ENCODE peak calls at places on chromosomes 4 and X, in seven cellular contexts. B is foreskin fibroblast, U is GM13976, P is hepatocyte, N is HFF-Myc, T is K562, G is AG09309. F is an unnamed sample.

GRCh38 chr4:87912164-87913004 is 63.1 kb upstream of the SPP1 start:
- DNase-seq in T (no peak), N (no peak), G (no peak), U (no peak), B (no peak), P (no peak), F (no peak)

GRCh38 chrX:38806875-38807601 is 5.8 kb downstream of the MID1IP1 start:
- DNase-seq in B (no peak), P (peak), G (no peak), T (no peak), N (no peak), U (no peak), F (no peak)

GRCh38 chr4:173046818-173047217 is 121.8 kb upstream of the GALNT7 start:
- DNase-seq in U (no peak), B (peak), G (no peak), T (no peak), P (no peak), N (no peak), F (no peak)

GRCh38 chr4:103008875-103009729 is 10.4 kb downstream of the SLC9B1 start:
- DNase-seq in B (peak), P (peak), U (peak), N (peak), T (peak), G (peak), F (peak)

GRCh38 chrX:8201896-8202331 is 30.8 kb upstream of the VCX2 start:
- DNase-seq in U (no peak), N (no peak), T (no peak), B (no peak), P (peak), G (no peak), F (no peak)

GRCh38 chr4:72886602-72887001 is 182.9 kb downstream of the COX18 start:
- DNase-seq in N (no peak), T (peak), G (no peak), U (no peak), B (peak), P (no peak), F (no peak)

GRCh38 chr4:107215222-107215621 is 179.1 kb upstream of the DKK2 start:
- DNase-seq in U (no peak), T (no peak), P (no peak), G (no peak), B (no peak), N (no peak), F (no peak)

GRCh38 chr4:177699365-177700213 is 257.4 kb upstream of the AGA start:
- DNase-seq in G (no peak), T (no peak), B (peak), U (no peak), P (no peak), N (no peak), F (no peak)

GRCh38 chr4:1566838-1567518 is 117.1 kb downstream of the FAM53A start:
- DNase-seq in B (no peak), P (no peak), N (no peak), G (no peak), T (no peak), U (no peak), F (no peak)

GRCh38 chr4:8512510-8512909 is 67.7 kb upstream of the GPR78 start:
- DNase-seq in U (no peak), N (no peak), P (no peak), G (no peak), T (no peak), B (no peak), F (no peak)

GRCh38 chr4:6278801-6279197 is 9.1 kb downstream of the WFS1 start:
- DNase-seq in G (no peak), U (peak), T (peak), P (peak), N (no peak), B (peak), F (peak)

GRCh38 chr4:69025191-69025998 is 70.9 kb upstream of the UGT2B7 start:
- DNase-seq in B (no peak), G (no peak), P (peak), N (no peak), T (no peak), U (no peak), F (peak)

GRCh38 chr4:48035952-48036351 is 19.4 kb downstream of the NIPAL1 start:
- DNase-seq in T (no peak), G (no peak), B (no peak), P (no peak), N (no peak), U (no peak), F (no peak)

GRCh38 chr4:83819582-83819981 is 283.7 kb downstream of the GPAT3 start:
- DNase-seq in G (no peak), P (no peak), N (no peak), B (no peak), T (no peak), U (no peak), F (no peak)

GRCh38 chr4:14790487-14790886 is 211.8 kb upstream of the CPEB2 start:
- DNase-seq in G (no peak), B (no peak), N (no peak), U (no peak), T (no peak), P (no peak), F (no peak)

GRCh38 chrX:856901-857300 is 226.3 kb downstream of the SHOX start:
- DNase-seq in B (no peak), U (no peak), G (no peak), P (no peak), N (peak), T (no peak), F (no peak)

DNA sequence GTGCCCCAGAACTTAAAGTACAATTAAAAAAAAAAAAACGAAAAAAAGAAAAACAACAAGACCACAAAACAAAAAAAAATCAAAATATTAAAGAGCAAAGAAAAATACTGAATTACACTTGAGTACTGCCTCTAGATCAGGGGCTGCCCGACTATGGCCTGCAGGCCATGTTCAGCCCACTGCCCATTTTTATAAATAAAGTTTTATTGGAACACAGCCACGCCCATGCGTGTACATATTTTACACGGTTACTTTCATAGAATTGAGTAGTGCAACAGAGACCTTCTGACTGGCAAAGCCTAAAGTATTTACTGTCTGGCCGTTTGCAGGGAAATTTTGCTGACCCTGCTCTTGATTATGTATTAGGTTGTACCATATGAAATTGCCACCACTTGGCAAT is 130.5 kb downstream of the ATXN3L start:
- DNase-seq in U (no peak), P (no peak), N (no peak), G (no peak), T (no peak), B (no peak), F (no peak)
- TF ChIP-seq CTCF in U (no peak), P (no peak), N (no peak), G (no peak), T (no peak), B (no peak), F (no peak)

GRCh38 chr4:25941441-25941840 is 27.4 kb downstream of the SMIM20 start:
- DNase-seq in U (no peak), T (no peak), G (no peak), N (no peak), P (no peak), B (no peak), F (no peak)
- TF ChIP-seq CTCF in U (no peak), T (no peak), G (no peak), N (no peak), P (no peak), B (no peak), F (no peak)

DNA sequence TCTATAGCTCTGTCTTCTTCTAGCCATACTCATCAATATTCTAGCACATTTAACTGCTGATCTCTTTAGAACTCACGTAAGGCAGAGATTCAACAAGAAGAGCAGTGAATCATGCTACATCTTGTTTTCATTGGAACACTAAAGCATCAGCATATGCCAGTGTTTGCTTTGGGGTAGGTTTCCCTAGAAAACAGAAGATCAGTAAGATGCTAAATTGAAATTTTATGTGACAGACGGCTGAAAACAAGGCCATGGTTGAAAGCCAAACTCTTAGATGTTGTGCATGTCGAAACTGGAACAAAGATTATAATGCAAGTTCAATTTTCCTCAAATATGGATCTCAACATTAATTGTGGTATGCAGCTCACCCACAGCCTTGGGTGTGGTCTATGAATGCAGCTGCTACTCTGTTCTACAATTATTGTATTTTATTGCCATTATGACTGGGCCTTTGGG is 107.6 kb downstream of the PDLIM5 start:
- DNase-seq in P (no peak), B (peak), G (no peak), U (no peak), T (no peak), N (no peak), F (no peak)
- TF ChIP-seq CTCF in P (no peak), B (no peak), G (no peak), U (no peak), T (no peak), N (no peak), F (no peak)

DNA sequence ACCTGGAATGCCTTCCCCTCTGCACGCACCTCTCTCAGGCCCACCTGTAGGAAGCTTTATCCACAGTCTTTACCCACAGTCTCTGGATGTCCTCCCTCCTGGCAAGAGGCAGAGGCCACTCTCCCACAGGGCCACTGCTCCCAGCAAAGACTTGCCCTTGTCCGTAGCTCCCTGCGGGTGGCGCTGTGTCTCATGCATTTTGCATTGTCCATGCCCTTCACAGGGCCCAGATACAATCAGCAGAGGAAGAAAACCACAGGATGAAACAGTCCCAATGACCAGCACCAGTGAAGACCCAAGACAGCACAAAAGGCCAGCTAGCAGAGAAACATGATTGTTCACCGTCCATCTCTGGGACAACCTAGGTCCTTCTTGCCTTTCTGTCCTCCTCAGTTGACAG is 2.1 kb upstream of the NSG1 start:
- DNase-seq in N (no peak), B (no peak), U (no peak), T (peak), G (no peak), P (no peak), F (peak)
- TF ChIP-seq CTCF in N (peak), B (peak), U (peak), T (peak), G (peak), P (peak), F (peak)

DNA sequence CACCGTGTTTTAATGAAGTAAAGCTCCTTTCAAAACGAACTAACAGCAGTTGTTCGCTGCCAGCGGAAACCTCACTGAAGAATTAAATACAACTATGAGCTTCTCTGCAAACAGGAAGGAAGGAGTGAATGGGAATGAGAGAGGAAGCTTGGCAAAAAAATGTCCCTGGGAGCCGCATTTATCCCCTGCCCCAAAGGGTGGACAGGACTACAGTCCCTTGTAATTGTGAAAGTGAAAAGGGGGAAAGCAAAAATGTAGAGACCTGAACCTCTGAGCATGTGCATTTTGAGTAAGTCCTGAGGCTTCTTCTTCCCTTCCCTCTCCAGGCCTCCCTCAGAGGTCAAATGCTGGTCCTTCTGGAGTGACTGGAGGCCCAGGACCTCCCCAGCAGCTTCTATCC is 53.8 kb upstream of the BMP2K start:
- DNase-seq in B (no peak), N (no peak), G (no peak), U (no peak), P (no peak), T (no peak), F (peak)
- TF ChIP-seq CTCF in B (no peak), N (no peak), G (no peak), U (no peak), P (no peak), T (no peak), F (no peak)

GRCh38 chr4:160826339-160826679 is 1337.5 kb downstream of the FSTL5 start:
- DNase-seq in P (no peak), B (no peak), N (no peak), G (no peak), T (no peak), U (no peak), F (no peak)

GRCh38 chr4:160831165-160831922 is 1332.5 kb downstream of the FSTL5 start:
- DNase-seq in U (peak), T (no peak), B (no peak), N (no peak), P (no peak), G (no peak), F (no peak)

GRCh38 chr4:160819791-160820190 is 1344.0 kb downstream of the FSTL5 start:
- DNase-seq in U (no peak), G (no peak), B (no peak), P (no peak), T (no peak), N (no peak), F (no peak)

GRCh38 chr4:160825644-160826338 is 1338.0 kb downstream of the FSTL5 start:
- DNase-seq in G (no peak), N (no peak), P (no peak), T (no peak), U (no peak), B (no peak), F (no peak)
- TF ChIP-seq CTCF in G (no peak), N (no peak), P (no peak), T (no peak), U (no peak), B (no peak), F (no peak)

GRCh38 chrX:133434197-133434820 is 19.0 kb upstream of the GPC4 start:
- DNase-seq in T (no peak), P (no peak), B (no peak), N (no peak), G (no peak), U (no peak), F (no peak)
- TF ChIP-seq CTCF in T (no peak), P (no peak), B (no peak), N (no peak), G (no peak), U (no peak), F (no peak)